ENCODE peak calls at places on chromosomes 16 and 17, in five cellular contexts. C is CD8-positive, alpha-beta T cell; Y is NCI-H446; H is AG08395; T is EL. F is an unnamed sample.

GRCh38 chr17:4544656-4545216 is 10.4 kb downstream of the MYBBP1A start:
- DNase-seq in C (no peak), Y (no peak), H (no peak), T (no peak), F (no peak)

GRCh38 chr16:50722410-50722737 is 19.5 kb upstream of the CYLD start:
- DNase-seq in C (no peak), Y (no peak), H (no peak), T (no peak), F (no peak)

GRCh38 chr16:51262428-51262827 is 111.4 kb upstream of the SALL1 start:
- DNase-seq in C (no peak), Y (no peak), H (no peak), T (no peak), F (no peak)

GRCh38 chr17:70527364-70527888 is 358.1 kb downstream of the KCNJ2 start:
- DNase-seq in C (no peak), Y (no peak), H (no peak), T (no peak), F (no peak)

GRCh38 chr17:8623591-8623990 is 6.9 kb downstream of the MYH10 start:
- DNase-seq in C (no peak), Y (no peak), H (peak), T (peak), F (no peak)

GRCh38 chr17:46947236-46947635 is 24.3 kb downstream of the GOSR2 start:
- DNase-seq in C (no peak), Y (no peak), H (no peak), T (no peak), F (no peak)

GRCh38 chr17:74085434-74085833 is 118.0 kb upstream of the RPL38 start:
- DNase-seq in C (no peak), Y (no peak), H (no peak), T (no peak), F (no peak)

GRCh38 chr16:77452243-77452642 is 17.4 kb upstream of the ADAMTS18 start:
- DNase-seq in C (no peak), Y (no peak), H (no peak), T (no peak), F (no peak)

GRCh38 chr16:5873221-5873620 is 775.6 kb upstream of the EEF2KMT start:
- DNase-seq in C (no peak), Y (no peak), H (no peak), T (no peak), F (no peak)

GRCh38 chr17:980406-981291 is 1.1 kb upstream of the NXN start:
- DNase-seq in C (peak), Y (peak), H (peak), T (peak), F (peak)

GRCh38 chr17:78258323-78259229 is 27.1 kb downstream of the TMEM235 start:
- DNase-seq in C (peak), Y (no peak), H (no peak), T (no peak), F (no peak)

GRCh38 chr16:12502671-12503070 is 301.0 kb downstream of the CPPED1 start:
- DNase-seq in C (no peak), Y (no peak), H (no peak), T (no peak), F (no peak)

GRCh38 chr17:17751489-17751995 is 70.3 kb downstream of the RAI1 start:
- DNase-seq in C (peak), Y (no peak), H (no peak), T (peak), F (no peak)

GRCh38 chr17:46876353-46876887 is 25.0 kb downstream of the WNT9B start:
- DNase-seq in C (no peak), Y (no peak), H (no peak), T (no peak), F (no peak)

GRCh38 chr17:83007504-83008475 is 71.6 kb upstream of the METRNL start:
- DNase-seq in C (no peak), Y (no peak), H (no peak), T (no peak), F (no peak)

GRCh38 chr17:50908860-50909764 is 43.0 kb upstream of the TOB1 start:
- DNase-seq in C (peak), Y (no peak), H (no peak), T (no peak), F (no peak)

GRCh38 chr17:1146551-1147265 is 33.1 kb downstream of the ABR start:
- DNase-seq in C (no peak), Y (no peak), H (no peak), T (no peak), F (no peak)

GRCh38 chr16:85820604-85821372 is 21.3 kb downstream of the COX4I1 start:
- DNase-seq in C (no peak), Y (no peak), H (no peak), T (no peak), F (no peak)

GRCh38 chr16:4680673-4681470 is 12.5 kb upstream of the NUDT16L1 start:
- DNase-seq in C (no peak), Y (no peak), H (no peak), T (no peak), F (no peak)

GRCh38 chr16:54077412-54077821 is 209.2 kb downstream of the IRX3 start:
- DNase-seq in C (no peak), Y (no peak), H (peak), T (peak), F (no peak)

GRCh38 chr16:71383054-71383773 is 24.7 kb downstream of the CALB2 start:
- DNase-seq in C (no peak), Y (no peak), H (peak), T (no peak), F (no peak)

GRCh38 chr16:77297996-77298637 is 98.9 kb downstream of the SYCE1L start:
- DNase-seq in C (no peak), Y (no peak), H (no peak), T (peak), F (no peak)

GRCh38 chr17:4739122-4740024 is at the start of the genes CXCL16 and ZMYND15:
- DNase-seq in C (peak), Y (no peak), H (peak), T (peak), F (no peak)

GRCh38 chr16:46948548-46949166 is 24.8 kb downstream of the DNAJA2 start:
- DNase-seq in C (no peak), Y (no peak), H (no peak), T (no peak), F (no peak)

GRCh38 chr16:30526137-30526822 is at the start of gene ZNF768:
- DNase-seq in C (peak), Y (peak), H (peak), T (peak), F (no peak)

GRCh38 chr16:2156025-2156848 is 655 bp downstream of the TRAF7 start:
- DNase-seq in C (no peak), Y (no peak), H (peak), T (peak), F (no peak)

GRCh38 chr17:64781394-64781793 is 119.3 kb upstream of the SMURF2 start:
- DNase-seq in C (peak), Y (no peak), H (peak), T (peak), F (no peak)

GRCh38 chr16:51607202-51607756 is 456.2 kb upstream of the SALL1 start:
- DNase-seq in C (no peak), Y (no peak), H (no peak), T (no peak), F (no peak)

GRCh38 chr16:58094026-58094425 is 35.2 kb downstream of the CFAP20 start:
- DNase-seq in C (no peak), Y (no peak), H (no peak), T (no peak), F (no peak)

GRCh38 chr17:81959362-81960129 is 1.4 kb downstream of the NOTUM start:
- DNase-seq in C (peak), Y (peak), H (peak), T (peak), F (peak)

GRCh38 chr17:60506312-60506711 is 19.7 kb downstream of the APPBP2 start:
- DNase-seq in C (no peak), Y (no peak), H (peak), T (peak), F (no peak)

GRCh38 chr16:424623-425081 is 797 bp upstream of the RAB11FIP3 start:
- DNase-seq in C (no peak), Y (peak), H (no peak), T (peak), F (no peak)

GRCh38 chr17:7383742-7384488 is 3.0 kb downstream of the TNK1 start:
- DNase-seq in C (peak), Y (no peak), H (peak), T (peak), F (no peak)

GRCh38 chr16:79134300-79134699 is 466.2 kb downstream of the MAF start:
- DNase-seq in C (no peak), Y (no peak), H (no peak), T (no peak), F (no peak)

GRCh38 chr16:53773150-53773846 is 69.3 kb downstream of the FTO start:
- DNase-seq in C (no peak), Y (peak), H (peak), T (peak), F (peak)

GRCh38 chr17:58507123-58507634 is 7.3 kb downstream of the MTMR4 start:
- DNase-seq in C (no peak), Y (no peak), H (no peak), T (peak), F (no peak)

GRCh38 chr17:53749178-53749577 is 73.5 kb upstream of the KIF2B start:
- DNase-seq in C (no peak), Y (peak), H (peak), T (peak), F (peak)

GRCh38 chr17:83012873-83013778 is 66.3 kb upstream of the METRNL start:
- DNase-seq in C (no peak), Y (no peak), H (peak), T (peak), F (no peak)

GRCh38 chr17:81511800-81512559 is 619 bp downstream of the ACTG1 start:
- DNase-seq in C (no peak), Y (no peak), H (no peak), T (no peak), F (no peak)